ENCODE peak calls at places on chromosomes 13 and 19, in six cellular contexts. One of them, this sample, is unnamed. For H3K4me1, the result is how much of the 10 kb centered on the place peaks cover.

GRCh38 chr13:23639672-23640275 is 69.6 kb downstream of the TNFRSF19 start:
- DNase-seq in upper lobe of right lung: no peak
- DNase-seq in astrocyte: peak
- DNase-seq in Peyer's patch: no peak
- DNase-seq in body of pancreas: no peak
- DNase-seq in psoas muscle: no peak
- DNase-seq in this sample: no peak

GRCh38 chr13:31022491-31022890 is 90.0 kb downstream of the TEX26 start:
- DNase-seq in upper lobe of right lung: no peak
- DNase-seq in astrocyte: no peak
- DNase-seq in Peyer's patch: no peak
- DNase-seq in body of pancreas: no peak
- DNase-seq in psoas muscle: no peak
- DNase-seq in this sample: no peak

GRCh38 chr13:102707465-102707864 is 12.6 kb upstream of the METTL21C start:
- DNase-seq in upper lobe of right lung: no peak
- DNase-seq in astrocyte: peak
- DNase-seq in Peyer's patch: no peak
- DNase-seq in body of pancreas: no peak
- DNase-seq in psoas muscle: no peak
- DNase-seq in this sample: peak

GRCh38 chr13:50214514-50214913 is 199.3 kb downstream of the KCNRG start:
- DNase-seq in upper lobe of right lung: no peak
- DNase-seq in astrocyte: no peak
- DNase-seq in Peyer's patch: no peak
- DNase-seq in body of pancreas: no peak
- DNase-seq in psoas muscle: no peak
- DNase-seq in this sample: no peak

GRCh38 chr13:102675115-102675514 is 19.7 kb downstream of the METTL21C start:
- DNase-seq in upper lobe of right lung: no peak
- DNase-seq in astrocyte: no peak
- DNase-seq in Peyer's patch: no peak
- DNase-seq in body of pancreas: no peak
- DNase-seq in psoas muscle: no peak
- DNase-seq in this sample: no peak

GRCh38 chr13:51887441-51887840 is 25.7 kb downstream of the CCDC70 start:
- DNase-seq in upper lobe of right lung: no peak
- DNase-seq in astrocyte: no peak
- DNase-seq in Peyer's patch: no peak
- DNase-seq in body of pancreas: no peak
- DNase-seq in psoas muscle: no peak
- DNase-seq in this sample: peak

GRCh38 chr19:3982701-3983541 is 2.3 kb downstream of the EEF2 start:
- DNase-seq in upper lobe of right lung: no peak
- DNase-seq in astrocyte: peak
- DNase-seq in Peyer's patch: no peak
- DNase-seq in body of pancreas: no peak
- DNase-seq in psoas muscle: peak
- DNase-seq in this sample: no peak

GRCh38 chr19:45215391-45216191 is 29.6 kb downstream of the EXOC3L2 start:
- DNase-seq in upper lobe of right lung: no peak
- DNase-seq in astrocyte: no peak
- DNase-seq in Peyer's patch: no peak
- DNase-seq in body of pancreas: peak
- DNase-seq in psoas muscle: no peak
- DNase-seq in this sample: no peak

GRCh38 chr19:16260794-16261161 is 63.1 kb downstream of the AP1M1 start:
- DNase-seq in upper lobe of right lung: no peak
- DNase-seq in astrocyte: no peak
- DNase-seq in Peyer's patch: no peak
- DNase-seq in body of pancreas: no peak
- DNase-seq in psoas muscle: peak
- DNase-seq in this sample: no peak

GRCh38 chr13:110869805-110870706 is 44.8 kb downstream of the ANKRD10 start:
- DNase-seq in upper lobe of right lung: peak
- DNase-seq in astrocyte: peak
- DNase-seq in Peyer's patch: peak
- DNase-seq in body of pancreas: peak
- DNase-seq in psoas muscle: peak
- DNase-seq in this sample: peak

GRCh38 chr13:30088312-30088855 is 219.0 kb downstream of the KATNAL1 start:
- DNase-seq in upper lobe of right lung: no peak
- DNase-seq in astrocyte: peak
- DNase-seq in Peyer's patch: no peak
- DNase-seq in body of pancreas: no peak
- DNase-seq in psoas muscle: no peak
- DNase-seq in this sample: no peak

GRCh38 chr13:30022256-30022655 is 171.8 kb upstream of the UBL3 start:
- DNase-seq in upper lobe of right lung: no peak
- DNase-seq in astrocyte: no peak
- DNase-seq in Peyer's patch: no peak
- DNase-seq in body of pancreas: no peak
- DNase-seq in psoas muscle: no peak
- DNase-seq in this sample: no peak

GRCh38 chr19:17220207-17220758 is 5.1 kb downstream of the USE1 start:
- DNase-seq in upper lobe of right lung: no peak
- DNase-seq in astrocyte: peak
- DNase-seq in Peyer's patch: peak
- DNase-seq in body of pancreas: no peak
- DNase-seq in psoas muscle: peak
- DNase-seq in this sample: no peak

GRCh38 chr19:2231621-2232221 is 4.4 kb downstream of the PLEKHJ1 start:
- DNase-seq in upper lobe of right lung: no peak
- DNase-seq in astrocyte: no peak
- DNase-seq in Peyer's patch: no peak
- DNase-seq in body of pancreas: no peak
- DNase-seq in psoas muscle: no peak
- DNase-seq in this sample: no peak

GRCh38 chr13:32530841-32531253 is 7.7 kb downstream of the N4BP2L2 start:
- DNase-seq in upper lobe of right lung: no peak
- DNase-seq in astrocyte: peak
- DNase-seq in Peyer's patch: no peak
- DNase-seq in body of pancreas: no peak
- DNase-seq in psoas muscle: no peak
- DNase-seq in this sample: peak

GRCh38 chr13:32528358-32528757 is 10.2 kb downstream of the N4BP2L2 start:
- DNase-seq in upper lobe of right lung: no peak
- DNase-seq in astrocyte: peak
- DNase-seq in Peyer's patch: no peak
- DNase-seq in body of pancreas: no peak
- DNase-seq in psoas muscle: no peak
- DNase-seq in this sample: no peak

DNA sequence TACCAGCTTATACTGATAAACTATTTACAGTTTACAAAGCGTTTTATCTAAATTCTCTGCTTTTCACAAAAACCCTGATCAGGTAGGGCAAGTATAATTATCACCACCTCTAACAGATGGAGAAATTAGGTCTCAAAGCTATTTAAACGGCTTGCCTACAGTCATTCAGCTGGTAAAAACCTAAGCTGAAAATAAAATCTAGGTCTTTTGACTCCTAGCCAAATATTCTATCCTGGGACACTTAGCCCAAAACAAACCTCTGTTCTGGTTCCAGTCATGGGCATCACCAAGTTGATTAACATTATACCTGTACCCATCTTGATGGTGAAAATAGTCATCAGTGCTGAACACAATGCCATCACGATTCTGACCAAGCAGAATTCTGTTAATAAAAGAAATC is 11.4 kb downstream of the N4BP2L2 start:
- DNase-seq in upper lobe of right lung: no peak
- DNase-seq in astrocyte: no peak
- DNase-seq in Peyer's patch: no peak
- DNase-seq in body of pancreas: no peak
- DNase-seq in psoas muscle: no peak
- DNase-seq in this sample: no peak
- H3K4me1 ChIP-seq in upper lobe of right lung: under half
- H3K4me1 ChIP-seq in astrocyte: under half
- H3K4me1 ChIP-seq in Peyer's patch: under half
- H3K4me1 ChIP-seq in body of pancreas: under half
- H3K4me1 ChIP-seq in psoas muscle: half or more
- H3K4me1 ChIP-seq in this sample: under half

DNA sequence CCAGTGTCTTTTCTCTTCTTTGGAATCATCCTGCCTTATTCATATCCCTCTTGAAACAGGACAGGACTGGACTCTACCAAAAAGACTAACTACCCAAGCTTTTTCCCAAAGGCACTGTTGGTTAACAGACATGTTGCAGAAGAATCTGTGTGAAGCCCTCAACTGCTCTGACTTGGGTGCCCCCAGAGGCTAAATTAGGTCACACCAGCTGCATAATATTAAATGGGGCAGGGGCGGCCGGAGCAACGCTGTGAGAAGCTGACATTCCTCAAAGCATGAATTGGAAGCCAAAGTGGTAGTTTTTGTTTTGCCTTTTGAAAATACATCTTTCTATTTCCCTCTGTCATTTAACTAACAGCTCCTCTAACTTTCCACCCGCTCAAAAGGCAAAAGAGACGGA is 185.9 kb downstream of the LHFPL6 start:
- DNase-seq in upper lobe of right lung: no peak
- DNase-seq in astrocyte: no peak
- DNase-seq in Peyer's patch: no peak
- DNase-seq in body of pancreas: no peak
- DNase-seq in psoas muscle: no peak
- DNase-seq in this sample: no peak
- H3K4me1 ChIP-seq in upper lobe of right lung: under half
- H3K4me1 ChIP-seq in astrocyte: under half
- H3K4me1 ChIP-seq in Peyer's patch: under half
- H3K4me1 ChIP-seq in body of pancreas: under half
- H3K4me1 ChIP-seq in psoas muscle: under half
- H3K4me1 ChIP-seq in this sample: under half

GRCh38 chr19:56085571-56086275 is 35.4 kb downstream of the ZNF787 start:
- DNase-seq in upper lobe of right lung: peak
- DNase-seq in astrocyte: no peak
- DNase-seq in Peyer's patch: no peak
- DNase-seq in body of pancreas: no peak
- DNase-seq in psoas muscle: no peak
- DNase-seq in this sample: no peak
- H3K4me1 ChIP-seq in upper lobe of right lung: under half
- H3K4me1 ChIP-seq in astrocyte: under half
- H3K4me1 ChIP-seq in Peyer's patch: under half
- H3K4me1 ChIP-seq in body of pancreas: under half
- H3K4me1 ChIP-seq in psoas muscle: under half
- H3K4me1 ChIP-seq in this sample: under half

GRCh38 chr19:47750752-47751151 is 5.4 kb downstream of the NOP53 start:
- DNase-seq in upper lobe of right lung: no peak
- DNase-seq in astrocyte: no peak
- DNase-seq in Peyer's patch: no peak
- DNase-seq in body of pancreas: no peak
- DNase-seq in psoas muscle: no peak
- DNase-seq in this sample: no peak
- H3K4me1 ChIP-seq in upper lobe of right lung: under half
- H3K4me1 ChIP-seq in astrocyte: under half
- H3K4me1 ChIP-seq in Peyer's patch: under half
- H3K4me1 ChIP-seq in body of pancreas: under half
- H3K4me1 ChIP-seq in psoas muscle: under half
- H3K4me1 ChIP-seq in this sample: under half

This sample was measured in foreskin keratinocyte.